ENCODE peak calls at places on chromosomes 13 and 19, in eight cellular contexts. D, M, E, H, J, K, S and A are unnamed samples.

GRCh38 chr13:51912091-51912490 is 50.3 kb downstream of the CCDC70 start:
- DNase-seq in D (no peak), M (no peak), E (no peak), H (no peak), J (no peak), K (no peak), S (no peak), A (no peak)

GRCh38 chr13:27915301-27916207 is 4.2 kb upstream of the PDX1 start:
- DNase-seq in D (no peak), M (no peak), E (peak), H (no peak), J (no peak), K (no peak), S (no peak), A (no peak)

GRCh38 chr13:20193924-20194631 is 1.3 kb upstream of the GJB2 start:
- DNase-seq in D (no peak), M (no peak), E (no peak), H (no peak), J (no peak), K (no peak), S (peak), A (no peak)

GRCh38 chr13:24875566-24875965 is 111.6 kb downstream of the RNF17 start:
- DNase-seq in D (no peak), M (no peak), E (no peak), H (no peak), J (no peak), K (no peak), S (no peak), A (peak)

GRCh38 chr13:27857271-27857670 is 62.5 kb upstream of the PDX1 start:
- DNase-seq in D (no peak), M (no peak), E (no peak), H (no peak), J (no peak), K (no peak), S (no peak), A (no peak)

GRCh38 chr13:57992416-57992815 is 360.9 kb downstream of the PCDH17 start:
- DNase-seq in D (no peak), M (no peak), E (no peak), H (no peak), J (no peak), K (no peak), S (no peak), A (no peak)

GRCh38 chr19:48569814-48570213 is 17.8 kb downstream of the SULT2B1 start:
- DNase-seq in D (no peak), M (no peak), E (no peak), H (peak), J (no peak), K (no peak), S (no peak), A (peak)

GRCh38 chr19:41327076-41327475 is 17.1 kb downstream of the CCDC97 start:
- DNase-seq in D (no peak), M (no peak), E (no peak), H (no peak), J (no peak), K (no peak), S (no peak), A (no peak)

GRCh38 chr13:30341815-30342570 is 34.6 kb upstream of the KATNAL1 start:
- DNase-seq in D (peak), M (peak), E (peak), H (peak), J (peak), K (peak), S (peak), A (peak)

GRCh38 chr19:31491246-31491645 is 142.0 kb upstream of the TSHZ3 start:
- DNase-seq in D (no peak), M (no peak), E (no peak), H (no peak), J (no peak), K (no peak), S (no peak), A (peak)

GRCh38 chr19:48780684-48781391 is 25.5 kb downstream of the FGF21 start:
- DNase-seq in D (peak), M (peak), E (peak), H (peak), J (no peak), K (peak), S (no peak), A (peak)

GRCh38 chr13:83515267-83515666 is 367.0 kb downstream of the SLITRK1 start:
- DNase-seq in D (no peak), M (no peak), E (no peak), H (peak), J (no peak), K (no peak), S (no peak), A (no peak)

GRCh38 chr19:49809155-49809986 is 3.7 kb downstream of the FUZ start:
- DNase-seq in D (no peak), M (peak), E (peak), H (peak), J (peak), K (peak), S (peak), A (no peak)

GRCh38 chr13:72205773-72206172 is 338.8 kb upstream of the DACH1 start:
- DNase-seq in D (peak), M (peak), E (no peak), H (peak), J (no peak), K (no peak), S (no peak), A (no peak)

GRCh38 chr19:28319918-28320317 is 893.0 kb downstream of the UQCRFS1 start:
- DNase-seq in D (no peak), M (no peak), E (no peak), H (no peak), J (no peak), K (no peak), S (no peak), A (no peak)

GRCh38 chr13:96940961-96941360 is 53.3 kb downstream of the OXGR1 start:
- DNase-seq in D (no peak), M (no peak), E (no peak), H (no peak), J (no peak), K (no peak), S (no peak), A (no peak)

GRCh38 chr19:53374288-53374687 is 8.8 kb downstream of the ZNF525 start:
- DNase-seq in D (no peak), M (no peak), E (no peak), H (no peak), J (no peak), K (no peak), S (no peak), A (no peak)

GRCh38 chr19:45069056-45069455 is 7.2 kb downstream of the ZNF296 start:
- DNase-seq in D (no peak), M (peak), E (no peak), H (no peak), J (no peak), K (peak), S (peak), A (peak)

GRCh38 chr19:50427997-50428425 is 4.7 kb upstream of the MYBPC2 start:
- DNase-seq in D (peak), M (no peak), E (peak), H (peak), J (peak), K (peak), S (peak), A (peak)

GRCh38 chr13:31385534-31385933 is 185.8 kb downstream of the B3GLCT start:
- DNase-seq in D (no peak), M (no peak), E (no peak), H (no peak), J (no peak), K (no peak), S (no peak), A (no peak)

GRCh38 chr19:31214086-31214485 is 135.2 kb downstream of the TSHZ3 start:
- DNase-seq in D (peak), M (peak), E (peak), H (peak), J (peak), K (peak), S (peak), A (peak)

GRCh38 chr13:95552539-95553270 is at the start of gene CLDN10:
- DNase-seq in D (no peak), M (no peak), E (peak), H (no peak), J (no peak), K (no peak), S (no peak), A (no peak)

GRCh38 chr13:24161010-24161775 is 673 bp downstream of the SPATA13 start:
- DNase-seq in D (no peak), M (peak), E (peak), H (no peak), J (peak), K (peak), S (peak), A (no peak)

GRCh38 chr19:2015611-2015950 is at the start of gene BTBD2:
- DNase-seq in D (no peak), M (no peak), E (peak), H (peak), J (peak), K (peak), S (peak), A (peak)

GRCh38 chr13:64130170-64130569 is 2714.5 kb upstream of the PCDH20 start:
- DNase-seq in D (no peak), M (no peak), E (no peak), H (no peak), J (no peak), K (no peak), S (no peak), A (no peak)

GRCh38 chr13:103195762-103196161 is 129.5 kb upstream of the SLC10A2 start:
- DNase-seq in D (no peak), M (no peak), E (no peak), H (no peak), J (no peak), K (no peak), S (no peak), A (no peak)

GRCh38 chr19:55632463-55632834 is 8.1 kb upstream of the ZNF784 start:
- DNase-seq in D (peak), M (peak), E (peak), H (peak), J (no peak), K (peak), S (peak), A (peak)

GRCh38 chr13:52162279-52163101 is 3.1 kb upstream of the NEK3 start:
- DNase-seq in D (no peak), M (no peak), E (no peak), H (no peak), J (no peak), K (no peak), S (no peak), A (peak)

GRCh38 chr19:6038634-6039405 is 60.9 kb upstream of the RANBP3 start:
- DNase-seq in D (no peak), M (no peak), E (no peak), H (no peak), J (no peak), K (no peak), S (no peak), A (no peak)

GRCh38 chr13:23268441-23268840 is 87.7 kb downstream of the SGCG start:
- DNase-seq in D (no peak), M (no peak), E (no peak), H (no peak), J (no peak), K (no peak), S (no peak), A (no peak)

GRCh38 chr19:10952809-10953208 is 8.0 kb upstream of the SMARCA4 start:
- DNase-seq in D (no peak), M (peak), E (peak), H (no peak), J (no peak), K (peak), S (peak), A (no peak)

GRCh38 chr19:4896372-4896771 is 6.3 kb downstream of the ARRDC5 start:
- DNase-seq in D (no peak), M (peak), E (no peak), H (peak), J (no peak), K (no peak), S (no peak), A (peak)

GRCh38 chr13:47455581-47455980 is 545.5 kb downstream of the SUCLA2 start:
- DNase-seq in D (no peak), M (no peak), E (no peak), H (peak), J (no peak), K (no peak), S (no peak), A (no peak)

GRCh38 chr13:113046883-113047244 is 58.7 kb upstream of the F7 start:
- DNase-seq in D (no peak), M (no peak), E (no peak), H (no peak), J (peak), K (no peak), S (no peak), A (no peak)
- H3K4me3 ChIP-seq in D (no peak), M (no peak), E (no peak), H (no peak), J (no peak), K (no peak), S (no peak), A (no peak)

GRCh38 chr19:35727053-35727955 is 9.5 kb downstream of the KMT2B start:
- DNase-seq in D (no peak), M (no peak), E (no peak), H (no peak), J (no peak), K (no peak), S (no peak), A (no peak)
- TF ChIP-seq CTCF in D (no peak), M (no peak), E (no peak), H (no peak), J (no peak), K (no peak), S (no peak), A (no peak)

DNA sequence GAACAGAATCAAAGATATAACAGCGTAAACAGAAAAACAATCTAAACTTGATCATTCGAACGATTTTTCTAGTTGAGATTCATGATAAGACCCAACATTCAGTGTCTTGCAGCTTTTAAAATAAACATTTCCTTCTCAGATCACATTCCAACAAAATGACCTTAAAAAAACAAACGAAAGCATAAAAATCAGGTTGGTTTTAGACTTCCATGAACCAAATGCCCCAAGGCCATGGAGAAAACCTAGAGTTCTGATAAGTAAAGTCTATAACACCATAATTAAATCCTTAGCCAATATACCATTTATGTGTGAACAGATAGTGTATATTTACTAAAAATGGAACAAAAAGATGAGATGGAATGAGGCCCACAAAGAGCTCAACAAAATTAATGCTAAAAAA is 55.6 kb downstream of the CAB39L start:
- DNase-seq in D (no peak), M (no peak), E (no peak), H (no peak), J (no peak), K (no peak), S (no peak), A (no peak)
- H3K4me3 ChIP-seq in D (no peak), M (no peak), E (no peak), H (no peak), J (no peak), K (no peak), S (no peak), A (no peak)

DNA sequence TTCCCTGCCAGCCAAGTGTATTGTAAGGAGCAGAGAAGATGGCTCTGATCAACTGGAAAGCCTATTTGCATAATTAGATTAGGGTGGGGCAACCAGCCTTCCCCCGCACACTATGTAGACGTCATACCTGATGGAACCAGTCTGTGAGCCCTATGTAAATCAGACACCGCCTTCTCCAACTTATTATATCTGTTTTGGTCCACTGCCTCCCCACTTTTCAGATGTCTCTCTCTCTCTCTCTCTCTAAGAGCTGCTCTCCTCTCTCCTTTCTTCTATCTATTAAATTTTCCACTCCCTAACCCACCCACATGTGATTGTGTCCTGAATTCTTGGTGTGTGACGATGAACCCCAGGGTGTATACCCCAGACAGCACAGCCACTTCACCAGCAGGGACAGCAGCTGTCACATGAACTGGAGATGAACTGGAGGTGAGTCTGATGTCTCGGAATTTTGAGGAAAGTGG is 514.4 kb downstream of the IRS2 start:
- DNase-seq in D (no peak), M (peak), E (no peak), H (no peak), J (no peak), K (no peak), S (no peak), A (peak)
- TF ChIP-seq CTCF in D (no peak), M (no peak), E (no peak), H (no peak), J (no peak), K (no peak), S (no peak), A (no peak)

GRCh38 chr19:13002970-13003540 is 7.8 kb downstream of the NFIX start:
- DNase-seq in D (no peak), M (no peak), E (no peak), H (no peak), J (no peak), K (no peak), S (no peak), A (no peak)
- H3K4me3 ChIP-seq in D (no peak), M (no peak), E (no peak), H (peak), J (peak), K (no peak), S (no peak), A (no peak)

GRCh38 chr13:114088234-114088633 is 44.2 kb downstream of the RASA3 start:
- DNase-seq in D (no peak), M (no peak), E (no peak), H (no peak), J (no peak), K (no peak), S (no peak), A (no peak)

GRCh38 chr13:114088863-114089262 is 43.6 kb downstream of the RASA3 start:
- DNase-seq in D (no peak), M (no peak), E (no peak), H (no peak), J (no peak), K (no peak), S (no peak), A (no peak)

GRCh38 chr13:114090476-114090875 is 41.9 kb downstream of the RASA3 start:
- DNase-seq in D (no peak), M (no peak), E (no peak), H (no peak), J (no peak), K (no peak), S (peak), A (no peak)

GRCh38 chr13:114089341-114089740 is 43.1 kb downstream of the RASA3 start:
- DNase-seq in D (no peak), M (no peak), E (no peak), H (no peak), J (no peak), K (no peak), S (peak), A (no peak)

GRCh38 chr13:114089751-114090400 is 42.5 kb downstream of the RASA3 start:
- DNase-seq in D (no peak), M (no peak), E (no peak), H (no peak), J (no peak), K (no peak), S (peak), A (no peak)
- TF ChIP-seq CTCF in D (no peak), M (no peak), E (no peak), H (no peak), J (no peak), K (no peak), S (no peak), A (no peak)

GRCh38 chr19:54430306-54431254 is 15.3 kb downstream of the TTYH1 start:
- DNase-seq in D (no peak), M (peak), E (peak), H (no peak), J (peak), K (peak), S (peak), A (peak)
- H3K4me3 ChIP-seq in D (no peak), M (peak), E (no peak), H (peak), J (peak), K (no peak), S (no peak), A (peak)

GRCh38 chr19:32773126-32773525 is 53.6 kb downstream of the TDRD12 start:
- DNase-seq in D (no peak), M (no peak), E (no peak), H (peak), J (no peak), K (no peak), S (no peak), A (no peak)
- TF ChIP-seq CTCF in D (no peak), M (no peak), E (no peak), H (no peak), J (no peak), K (no peak), S (no peak), A (no peak)

GRCh38 chr19:34675250-34675649 is 1.7 kb downstream of the SCGB2B2 start:
- DNase-seq in D (no peak), M (no peak), E (no peak), H (no peak), J (no peak), K (no peak), S (no peak), A (no peak)
- H3K4me3 ChIP-seq in D (no peak), M (no peak), E (no peak), H (no peak), J (no peak), K (no peak), S (no peak), A (no peak)